ENCODE peak calls at places on chromosomes 5 and 9, in ten cellular contexts. One of them, this sample, is unnamed.

GRCh38 chr5:98927242-98927987 is 1.4 kb downstream of the CHD1 start:
- DNase-seq in Peyer's patch: no peak
- DNase-seq in upper lobe of right lung: no peak
- DNase-seq in adrenal gland: peak; percentile 64
- DNase-seq in hepatocyte: peak; percentile 67
- DNase-seq in CD8-positive, alpha-beta T cell: peak; percentile 45
- DNase-seq in breast epithelium: no peak
- DNase-seq in GM06990: peak; percentile 31
- DNase-seq in A673: peak; percentile 35
- DNase-seq in GM12865: peak; percentile 76
- DNase-seq in this sample: peak; percentile 20

GRCh38 chr5:138702166-138702826 is 50.9 kb upstream of the CTNNA1 start:
- DNase-seq in GM06990: no peak
- DNase-seq in adrenal gland: no peak
- DNase-seq in A673: no peak
- DNase-seq in Peyer's patch: no peak
- DNase-seq in CD8-positive, alpha-beta T cell: no peak
- DNase-seq in upper lobe of right lung: no peak
- DNase-seq in hepatocyte: no peak
- DNase-seq in GM12865: no peak
- DNase-seq in breast epithelium: no peak
- DNase-seq in this sample: no peak

GRCh38 chr5:88984040-88984439 is 101.1 kb upstream of the MEF2C start:
- DNase-seq in adrenal gland: no peak
- DNase-seq in GM12865: no peak
- DNase-seq in upper lobe of right lung: no peak
- DNase-seq in breast epithelium: no peak
- DNase-seq in A673: no peak
- DNase-seq in hepatocyte: no peak
- DNase-seq in Peyer's patch: no peak
- DNase-seq in GM06990: no peak
- DNase-seq in CD8-positive, alpha-beta T cell: no peak
- DNase-seq in this sample: no peak

GRCh38 chr9:123097709-123098459 is 64.4 kb downstream of the GPR21 start:
- DNase-seq in A673: peak; percentile 52
- DNase-seq in CD8-positive, alpha-beta T cell: no peak
- DNase-seq in GM06990: no peak
- DNase-seq in GM12865: no peak
- DNase-seq in adrenal gland: no peak
- DNase-seq in upper lobe of right lung: no peak
- DNase-seq in hepatocyte: no peak
- DNase-seq in breast epithelium: no peak
- DNase-seq in Peyer's patch: no peak
- DNase-seq in this sample: no peak

GRCh38 chr9:137278061-137278912 is 761 bp downstream of the TOR4A start:
- DNase-seq in breast epithelium: no peak
- DNase-seq in GM06990: peak; percentile 39
- DNase-seq in upper lobe of right lung: peak; percentile 80
- DNase-seq in Peyer's patch: peak; percentile 67
- DNase-seq in CD8-positive, alpha-beta T cell: no peak
- DNase-seq in A673: no peak
- DNase-seq in adrenal gland: peak; percentile 44
- DNase-seq in GM12865: peak; percentile 47
- DNase-seq in hepatocyte: peak; percentile 38
- DNase-seq in this sample: no peak

GRCh38 chr5:87102841-87103240 is 164.8 kb upstream of the RASA1 start:
- DNase-seq in Peyer's patch: no peak
- DNase-seq in upper lobe of right lung: no peak
- DNase-seq in adrenal gland: no peak
- DNase-seq in CD8-positive, alpha-beta T cell: no peak
- DNase-seq in GM12865: no peak
- DNase-seq in hepatocyte: no peak
- DNase-seq in A673: no peak
- DNase-seq in breast epithelium: no peak
- DNase-seq in GM06990: no peak
- DNase-seq in this sample: no peak

GRCh38 chr5:54309237-54309636 is 1.1 kb downstream of the ARL15 start:
- DNase-seq in breast epithelium: no peak
- DNase-seq in GM12865: no peak
- DNase-seq in adrenal gland: peak; percentile 23
- DNase-seq in CD8-positive, alpha-beta T cell: no peak
- DNase-seq in upper lobe of right lung: no peak
- DNase-seq in A673: peak; percentile 4
- DNase-seq in Peyer's patch: no peak
- DNase-seq in GM06990: no peak
- DNase-seq in hepatocyte: no peak
- DNase-seq in this sample: no peak

GRCh38 chr5:1262381-1262780 is 32.5 kb downstream of the TERT start:
- DNase-seq in A673: no peak
- DNase-seq in Peyer's patch: no peak
- DNase-seq in GM12865: no peak
- DNase-seq in breast epithelium: no peak
- DNase-seq in CD8-positive, alpha-beta T cell: no peak
- DNase-seq in adrenal gland: no peak
- DNase-seq in upper lobe of right lung: no peak
- DNase-seq in hepatocyte: no peak
- DNase-seq in GM06990: no peak
- DNase-seq in this sample: no peak

GRCh38 chr5:45336464-45336863 is 359.7 kb downstream of the HCN1 start:
- DNase-seq in CD8-positive, alpha-beta T cell: no peak
- DNase-seq in A673: no peak
- DNase-seq in adrenal gland: no peak
- DNase-seq in GM12865: no peak
- DNase-seq in Peyer's patch: no peak
- DNase-seq in breast epithelium: no peak
- DNase-seq in GM06990: no peak
- DNase-seq in hepatocyte: no peak
- DNase-seq in upper lobe of right lung: no peak
- DNase-seq in this sample: no peak

GRCh38 chr5:139131062-139131856 is 66.9 kb downstream of the SIL1 start:
- DNase-seq in GM06990: no peak
- DNase-seq in A673: no peak
- DNase-seq in upper lobe of right lung: no peak
- DNase-seq in CD8-positive, alpha-beta T cell: no peak
- DNase-seq in GM12865: no peak
- DNase-seq in adrenal gland: peak; percentile 83
- DNase-seq in Peyer's patch: no peak
- DNase-seq in hepatocyte: peak; percentile 45
- DNase-seq in breast epithelium: no peak
- DNase-seq in this sample: no peak

GRCh38 chr5:19660679-19661078 is 327.3 kb downstream of the CDH18 start:
- DNase-seq in breast epithelium: no peak
- DNase-seq in CD8-positive, alpha-beta T cell: no peak
- DNase-seq in upper lobe of right lung: no peak
- DNase-seq in GM12865: no peak
- DNase-seq in hepatocyte: no peak
- DNase-seq in A673: no peak
- DNase-seq in GM06990: no peak
- DNase-seq in Peyer's patch: no peak
- DNase-seq in adrenal gland: no peak
- DNase-seq in this sample: no peak

GRCh38 chr5:74124826-74125225 is 498.8 kb downstream of the ARHGEF28 start:
- DNase-seq in GM12865: no peak
- DNase-seq in Peyer's patch: no peak
- DNase-seq in GM06990: no peak
- DNase-seq in A673: no peak
- DNase-seq in hepatocyte: no peak
- DNase-seq in CD8-positive, alpha-beta T cell: no peak
- DNase-seq in adrenal gland: no peak
- DNase-seq in upper lobe of right lung: no peak
- DNase-seq in breast epithelium: no peak
- DNase-seq in this sample: no peak

GRCh38 chr5:80255425-80255751 is 460 bp downstream of the SERINC5 start:
- DNase-seq in Peyer's patch: peak; percentile 87
- DNase-seq in breast epithelium: no peak
- DNase-seq in A673: peak; percentile 73
- DNase-seq in GM06990: no peak
- DNase-seq in adrenal gland: peak; percentile 75
- DNase-seq in CD8-positive, alpha-beta T cell: peak; percentile 29
- DNase-seq in hepatocyte: peak; percentile 78
- DNase-seq in GM12865: peak; percentile 37
- DNase-seq in upper lobe of right lung: peak; percentile 89
- DNase-seq in this sample: no peak

GRCh38 chr5:151204051-151204450 is 19.8 kb downstream of the CCDC69 start:
- DNase-seq in A673: no peak
- DNase-seq in breast epithelium: no peak
- DNase-seq in Peyer's patch: no peak
- DNase-seq in GM06990: no peak
- DNase-seq in hepatocyte: no peak
- DNase-seq in GM12865: no peak
- DNase-seq in adrenal gland: no peak
- DNase-seq in upper lobe of right lung: no peak
- DNase-seq in CD8-positive, alpha-beta T cell: no peak
- DNase-seq in this sample: no peak

GRCh38 chr5:179375236-179375685 is 30.0 kb upstream of the ADAMTS2 start:
- DNase-seq in upper lobe of right lung: no peak
- DNase-seq in GM06990: no peak
- DNase-seq in breast epithelium: peak; percentile 14
- DNase-seq in GM12865: no peak
- DNase-seq in Peyer's patch: no peak
- DNase-seq in A673: no peak
- DNase-seq in hepatocyte: no peak
- DNase-seq in adrenal gland: no peak
- DNase-seq in CD8-positive, alpha-beta T cell: no peak
- DNase-seq in this sample: no peak

DNA sequence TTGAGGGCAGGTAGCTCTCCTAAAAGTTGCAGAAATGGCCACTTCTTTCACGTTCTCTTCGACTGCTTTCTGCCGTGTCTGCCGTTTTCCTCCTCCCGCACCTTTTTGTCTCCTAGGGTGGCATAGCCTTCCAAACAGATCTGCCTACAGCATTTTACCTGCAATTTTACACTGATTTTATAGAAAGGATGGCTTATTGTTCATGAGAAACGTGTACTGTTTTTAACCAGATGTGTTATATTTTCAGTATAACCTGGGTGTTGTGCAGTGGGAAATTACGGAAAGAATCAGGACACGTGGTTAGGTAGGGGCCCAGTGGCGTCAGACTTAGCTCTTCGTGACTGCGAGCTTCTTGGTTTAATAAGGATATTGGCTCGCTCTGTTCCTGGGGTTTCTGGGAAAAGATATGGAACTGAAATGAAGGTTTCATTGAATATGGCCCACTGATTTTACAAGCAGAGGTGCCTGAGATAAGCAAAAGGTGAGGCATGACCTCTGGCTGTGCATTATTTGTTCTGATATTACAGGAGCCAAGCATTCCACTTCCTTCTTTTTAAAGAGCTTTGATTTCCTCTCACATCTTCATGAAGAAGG is 43.7 kb upstream of the PRSS3 start:
- DNase-seq in breast epithelium: no peak
- DNase-seq in Peyer's patch: no peak
- DNase-seq in adrenal gland: no peak
- DNase-seq in upper lobe of right lung: no peak
- DNase-seq in CD8-positive, alpha-beta T cell: no peak
- DNase-seq in hepatocyte: peak; percentile 47
- DNase-seq in GM06990: no peak
- DNase-seq in GM12865: no peak
- DNase-seq in A673: no peak
- DNase-seq in this sample: no peak
- H3K4me3 ChIP-seq in breast epithelium: peak overlapping the region; percentile 47
- H3K4me3 ChIP-seq in Peyer's patch: peak overlapping the region; percentile 70
- H3K4me3 ChIP-seq in adrenal gland: no peak overlapping the region
- H3K4me3 ChIP-seq in upper lobe of right lung: no peak overlapping the region
- H3K4me3 ChIP-seq in CD8-positive, alpha-beta T cell: no peak overlapping the region
- H3K4me3 ChIP-seq in hepatocyte: no peak overlapping the region
- H3K4me3 ChIP-seq in GM06990: no peak overlapping the region
- H3K4me3 ChIP-seq in GM12865: no peak overlapping the region
- H3K4me3 ChIP-seq in A673: no peak overlapping the region
- H3K4me3 ChIP-seq in this sample: no peak overlapping the region

DNA sequence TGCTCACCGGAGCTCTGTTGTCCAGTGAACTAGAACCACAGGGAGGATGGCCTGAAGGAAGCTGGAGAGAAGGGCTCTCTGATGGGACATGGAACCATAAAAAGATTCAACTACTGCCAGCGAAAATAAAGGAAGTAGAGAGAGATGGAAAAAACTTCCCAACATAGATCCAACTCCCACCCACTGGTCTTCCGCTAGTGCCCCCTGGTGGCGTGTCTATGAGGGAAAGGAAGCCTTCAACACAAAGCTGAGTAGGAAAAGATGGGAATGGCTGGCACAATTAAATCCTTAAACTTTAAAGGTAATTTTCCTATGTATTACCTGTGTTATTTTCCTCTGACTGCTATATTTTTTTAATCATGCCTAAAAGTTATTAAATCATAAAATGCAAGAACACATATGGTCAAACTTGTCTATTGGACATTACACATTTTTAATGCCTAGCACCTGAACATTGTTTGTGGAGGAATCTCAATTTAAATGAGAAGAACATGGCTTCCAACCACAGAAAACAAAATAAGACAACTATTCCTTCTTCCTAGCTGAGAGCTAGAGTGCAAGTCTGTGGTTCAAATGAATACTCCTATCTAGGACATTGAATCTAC is 51.5 kb downstream of the CEP120 start:
- DNase-seq in GM12865: peak; percentile 10
- DNase-seq in hepatocyte: peak; percentile 30
- DNase-seq in A673: peak; percentile 63
- DNase-seq in upper lobe of right lung: peak; percentile 75
- DNase-seq in adrenal gland: peak; percentile 37
- DNase-seq in CD8-positive, alpha-beta T cell: no peak
- DNase-seq in GM06990: no peak
- DNase-seq in Peyer's patch: peak; percentile 57
- DNase-seq in breast epithelium: no peak
- DNase-seq in this sample: no peak
- TF ChIP-seq CTCF in GM12865: peak; percentile 56
- TF ChIP-seq CTCF in hepatocyte: peak; percentile 31
- TF ChIP-seq CTCF in A673: peak; percentile 82
- TF ChIP-seq CTCF in upper lobe of right lung: peak; percentile 61
- TF ChIP-seq CTCF in adrenal gland: no peak
- TF ChIP-seq CTCF in CD8-positive, alpha-beta T cell: peak; percentile 53
- TF ChIP-seq CTCF in GM06990: peak; percentile 58
- TF ChIP-seq CTCF in Peyer's patch: peak; percentile 39
- TF ChIP-seq CTCF in breast epithelium: no peak
- TF ChIP-seq CTCF in this sample: peak; percentile 61

GRCh38 chr5:181045316-181045715 is 5.2 kb downstream of the BTNL9 start:
- DNase-seq in GM06990: no peak
- DNase-seq in adrenal gland: no peak
- DNase-seq in breast epithelium: no peak
- DNase-seq in Peyer's patch: no peak
- DNase-seq in CD8-positive, alpha-beta T cell: no peak
- DNase-seq in hepatocyte: no peak
- DNase-seq in GM12865: peak; percentile 10
- DNase-seq in A673: no peak
- DNase-seq in upper lobe of right lung: no peak
- DNase-seq in this sample: no peak
- H3K4me3 ChIP-seq in GM06990: no peak overlapping the region
- H3K4me3 ChIP-seq in adrenal gland: no peak overlapping the region
- H3K4me3 ChIP-seq in breast epithelium: no peak overlapping the region
- H3K4me3 ChIP-seq in Peyer's patch: no peak overlapping the region
- H3K4me3 ChIP-seq in CD8-positive, alpha-beta T cell: no peak overlapping the region
- H3K4me3 ChIP-seq in hepatocyte: no peak overlapping the region
- H3K4me3 ChIP-seq in GM12865: no peak overlapping the region
- H3K4me3 ChIP-seq in A673: no peak overlapping the region
- H3K4me3 ChIP-seq in upper lobe of right lung: no peak overlapping the region
- H3K4me3 ChIP-seq in this sample: no peak overlapping the region

DNA sequence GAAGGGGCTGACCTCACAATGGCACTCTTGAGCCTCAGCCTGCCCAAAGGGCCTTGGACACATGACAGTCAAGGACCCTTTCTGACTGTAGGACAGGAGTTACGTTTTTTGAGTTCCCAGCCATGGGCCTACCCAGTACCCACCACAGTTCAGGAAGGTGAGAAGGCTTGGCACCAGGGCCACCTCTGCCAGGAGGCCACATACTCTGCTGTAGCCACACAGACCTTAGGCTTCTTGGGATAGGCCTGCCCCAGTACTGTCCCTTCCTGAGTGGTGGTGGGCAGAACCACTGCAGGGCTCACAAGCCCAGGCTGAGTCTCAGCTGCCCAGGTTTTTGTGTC is 12.8 kb downstream of the PDLIM4 start:
- DNase-seq in breast epithelium: no peak
- DNase-seq in CD8-positive, alpha-beta T cell: no peak
- DNase-seq in hepatocyte: no peak
- DNase-seq in A673: no peak
- DNase-seq in GM06990: no peak
- DNase-seq in Peyer's patch: no peak
- DNase-seq in upper lobe of right lung: no peak
- DNase-seq in GM12865: no peak
- DNase-seq in adrenal gland: no peak
- DNase-seq in this sample: no peak
- TF ChIP-seq CTCF in breast epithelium: no peak
- TF ChIP-seq CTCF in CD8-positive, alpha-beta T cell: no peak
- TF ChIP-seq CTCF in hepatocyte: no peak
- TF ChIP-seq CTCF in A673: no peak
- TF ChIP-seq CTCF in GM06990: no peak
- TF ChIP-seq CTCF in Peyer's patch: no peak
- TF ChIP-seq CTCF in upper lobe of right lung: no peak
- TF ChIP-seq CTCF in GM12865: no peak
- TF ChIP-seq CTCF in adrenal gland: no peak
- TF ChIP-seq CTCF in this sample: no peak